ENCODE peak calls at places on chromosomes 7 and 10, in six cellular contexts. H is substantia nigra, Q is DND-41, I is tibial nerve, O is coronary artery, L is lower lobe of right lung. D is an unnamed sample.

GRCh38 chr7:94183289-94183749 is 179.2 kb upstream of the BET1 start:
- DNase-seq in H (no peak), Q (no peak), I (no peak), O (peak), L (peak), D (no peak)

GRCh38 chr10:88090568-88091214 is 227.3 kb downstream of the PTEN start:
- DNase-seq in H (no peak), Q (peak), I (no peak), O (no peak), L (no peak), D (no peak)

GRCh38 chr10:101227765-101228681 is 1.2 kb downstream of the LBX1 start:
- DNase-seq in H (no peak), Q (no peak), I (no peak), O (no peak), L (no peak), D (no peak)

GRCh38 chr7:98213296-98213873 is 2.1 kb downstream of the BHLHA15 start:
- DNase-seq in H (no peak), Q (no peak), I (no peak), O (no peak), L (peak), D (no peak)

GRCh38 chr10:61096056-61096455 is 152.1 kb upstream of the RHOBTB1 start:
- DNase-seq in H (no peak), Q (no peak), I (no peak), O (no peak), L (no peak), D (no peak)

GRCh38 chr7:132546366-132547145 is 29.7 kb downstream of the PLXNA4 start:
- DNase-seq in H (no peak), Q (no peak), I (no peak), O (no peak), L (no peak), D (no peak)

GRCh38 chr7:2929321-2930201 is 85.5 kb upstream of the GNA12 start:
- DNase-seq in H (no peak), Q (no peak), I (no peak), O (peak), L (peak), D (no peak)

GRCh38 chr7:128082431-128082830 is 51.2 kb upstream of the LRRC4 start:
- DNase-seq in H (no peak), Q (no peak), I (no peak), O (no peak), L (no peak), D (no peak)

GRCh38 chr7:55405856-55406541 is 40.9 kb downstream of the LANCL2 start:
- DNase-seq in H (no peak), Q (no peak), I (no peak), O (no peak), L (no peak), D (no peak)

GRCh38 chr7:100689230-100690135 is 4.6 kb downstream of the GIGYF1 start:
- DNase-seq in H (no peak), Q (no peak), I (no peak), O (no peak), L (no peak), D (no peak)
- H3K27ac ChIP-seq in H (no peak), Q (no peak), I (peak), O (no peak), L (no peak), D (no peak)

GRCh38 chr7:29956477-29956836 is 33.1 kb downstream of the SCRN1 start:
- DNase-seq in H (no peak), Q (no peak), I (no peak), O (no peak), L (no peak), D (no peak)

GRCh38 chr7:29957521-29957920 is 32.1 kb downstream of the SCRN1 start:
- DNase-seq in H (no peak), Q (no peak), I (no peak), O (no peak), L (no peak), D (no peak)

GRCh38 chr7:29953735-29954347 is 35.8 kb downstream of the SCRN1 start:
- DNase-seq in H (no peak), Q (no peak), I (peak), O (no peak), L (no peak), D (no peak)

GRCh38 chr7:29955799-29956476 is 33.7 kb downstream of the SCRN1 start:
- DNase-seq in H (no peak), Q (peak), I (no peak), O (no peak), L (peak), D (no peak)

DNA sequence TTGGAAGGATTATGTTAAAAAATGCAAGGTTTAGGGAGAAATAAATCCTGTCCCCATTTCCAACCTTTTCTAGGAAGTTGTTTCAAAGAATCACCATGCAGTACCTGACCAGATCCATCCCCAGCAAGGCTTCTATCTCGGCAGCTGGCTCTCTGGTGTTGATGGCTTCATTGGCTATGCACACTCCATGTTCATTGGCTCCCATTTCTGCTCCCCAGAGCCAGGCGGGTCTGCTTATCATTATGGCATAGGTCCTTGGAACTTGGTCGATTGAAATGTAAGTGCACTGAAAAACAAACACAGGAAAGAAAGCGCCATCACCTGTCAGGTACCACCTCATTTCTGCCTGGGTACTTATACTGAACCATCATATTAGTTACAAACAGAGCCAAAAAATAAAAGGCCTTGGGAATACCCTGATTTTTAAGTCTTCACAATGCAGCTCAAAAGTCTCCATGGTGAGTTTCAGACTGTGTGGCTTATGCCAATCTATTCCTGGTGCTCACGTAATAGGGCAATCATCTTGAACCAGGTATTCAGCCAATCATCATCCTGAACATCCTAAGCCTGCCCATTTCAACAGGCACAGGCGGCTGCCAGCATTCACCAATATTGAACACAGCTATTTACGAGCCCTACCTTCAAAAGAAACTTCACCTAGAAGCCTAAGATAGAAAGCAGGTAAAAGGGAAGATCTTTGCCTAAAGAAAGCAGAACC is 34.4 kb downstream of the SCRN1 start:
- DNase-seq in H (no peak), Q (no peak), I (no peak), O (no peak), L (no peak), D (no peak)
- H3K27ac ChIP-seq in H (no peak), Q (no peak), I (peak), O (no peak), L (no peak), D (no peak)

GRCh38 chr7:75944507-75944906 is 29.6 kb downstream of the POR start:
- DNase-seq in H (no peak), Q (no peak), I (no peak), O (no peak), L (no peak), D (no peak)
- H3K27ac ChIP-seq in H (no peak), Q (no peak), I (no peak), O (no peak), L (peak), D (no peak)

GRCh38 chr7:30433082-30433481 is 45.5 kb downstream of the NOD1 start:
- DNase-seq in H (no peak), Q (no peak), I (peak), O (peak), L (peak), D (no peak)
- H3K27ac ChIP-seq in H (no peak), Q (no peak), I (peak), O (peak), L (peak), D (no peak)